ENCODE peak calls at places on chromosomes 4 and X, in ten cellular contexts. W is dermis microvascular lymphatic vessel endothelial cell, O is progenitor cell of endocrine pancreas, Y is T-helper 2 cell, T is GM18507, X is left ventricle myocardium inferior, J is right cardiac atrium, N is endodermal cell, C is NCI-H1436, Z is pons. G is an unnamed sample.

GRCh38 chrX:44042731-44043130 is 69.5 kb upstream of the NDP start:
- DNase-seq in W (no peak), O (no peak), Y (no peak), T (no peak), X (no peak), J (no peak), N (no peak), C (no peak), Z (no peak), G (no peak)

GRCh38 chr4:159390648-159391047 is 287.8 kb downstream of the RAPGEF2 start:
- DNase-seq in W (peak), O (no peak), Y (no peak), T (no peak), X (no peak), J (no peak), N (no peak), C (no peak), Z (no peak), G (no peak)

GRCh38 chr4:85166318-85166717 is 199.8 kb upstream of the WDFY3 start:
- DNase-seq in W (no peak), O (peak), Y (no peak), T (no peak), X (no peak), J (no peak), N (no peak), C (no peak), Z (no peak), G (no peak)

GRCh38 chr4:139841464-139842195 is 176.0 kb downstream of the MGST2 start:
- DNase-seq in W (no peak), O (peak), Y (no peak), T (no peak), X (no peak), J (no peak), N (no peak), C (peak), Z (no peak), G (no peak)

GRCh38 chr4:183182873-183183725 is 84.0 kb downstream of the WWC2 start:
- DNase-seq in W (peak), O (no peak), Y (no peak), T (no peak), X (no peak), J (no peak), N (peak), C (peak), Z (no peak), G (no peak)

GRCh38 chr4:70958681-70959080 is 34.8 kb upstream of the DCK start:
- DNase-seq in W (no peak), O (no peak), Y (no peak), T (no peak), X (no peak), J (no peak), N (no peak), C (no peak), Z (no peak), G (no peak)

GRCh38 chr4:794911-795725 is 30.8 kb downstream of the CPLX1 start:
- DNase-seq in W (no peak), O (no peak), Y (no peak), T (no peak), X (no peak), J (no peak), N (peak), C (no peak), Z (no peak), G (no peak)

GRCh38 chr4:155908187-155909139 is 5.0 kb downstream of the TDO2 start:
- DNase-seq in W (no peak), O (no peak), Y (no peak), T (no peak), X (no peak), J (no peak), N (no peak), C (no peak), Z (no peak), G (no peak)

GRCh38 chr4:20394471-20394870 is 142.8 kb downstream of the SLIT2 start:
- DNase-seq in W (no peak), O (no peak), Y (no peak), T (no peak), X (no peak), J (no peak), N (no peak), C (no peak), Z (peak), G (no peak)

GRCh38 chrX:38102240-38102639 is 95.9 kb downstream of the SYTL5 start:
- DNase-seq in W (no peak), O (no peak), Y (no peak), T (no peak), X (no peak), J (no peak), N (no peak), C (no peak), Z (no peak), G (no peak)

GRCh38 chr4:84573738-84574720 is 8.9 kb upstream of the CDS1 start:
- DNase-seq in W (peak), O (no peak), Y (no peak), T (no peak), X (no peak), J (no peak), N (no peak), C (no peak), Z (peak), G (no peak)

GRCh38 chr4:139189417-139189749 is 12.4 kb upstream of the ELF2 start:
- DNase-seq in W (no peak), O (no peak), Y (no peak), T (no peak), X (no peak), J (no peak), N (no peak), C (no peak), Z (no peak), G (no peak)

GRCh38 chr4:180635276-180635675 is 1607.9 kb upstream of the TENM3 start:
- DNase-seq in W (no peak), O (no peak), Y (no peak), T (no peak), X (no peak), J (no peak), N (no peak), C (no peak), Z (no peak), G (no peak)

GRCh38 chr4:77308843-77309242 is 151.8 kb downstream of the CCNG2 start:
- DNase-seq in W (peak), O (no peak), Y (no peak), T (peak), X (no peak), J (no peak), N (no peak), C (peak), Z (peak), G (no peak)

GRCh38 chrX:126165721-126166401 is at the start of gene DCAF12L2:
- DNase-seq in W (no peak), O (peak), Y (no peak), T (no peak), X (peak), J (peak), N (peak), C (no peak), Z (no peak), G (no peak)

GRCh38 chr4:24855741-24856140 is 57.1 kb downstream of the CCDC149 start:
- DNase-seq in W (no peak), O (no peak), Y (no peak), T (no peak), X (no peak), J (no peak), N (no peak), C (no peak), Z (no peak), G (no peak)

GRCh38 chr4:75490155-75490554 is 24.0 kb downstream of the RCHY1 start:
- DNase-seq in W (peak), O (no peak), Y (no peak), T (no peak), X (no peak), J (no peak), N (no peak), C (no peak), Z (peak), G (no peak)

GRCh38 chr4:158170691-158171455 is 2.0 kb downstream of the GASK1B start:
- DNase-seq in W (peak), O (no peak), Y (no peak), T (no peak), X (peak), J (peak), N (peak), C (no peak), Z (no peak), G (no peak)

GRCh38 chrX:2320580-2321327 is 180.0 kb downstream of the DHRSX start:
- DNase-seq in W (no peak), O (no peak), Y (no peak), T (no peak), X (peak), J (peak), N (no peak), C (no peak), Z (peak), G (no peak)

GRCh38 chrX:116239944-116240391 is 69.4 kb downstream of the AGTR2 start:
- DNase-seq in W (no peak), O (no peak), Y (no peak), T (no peak), X (no peak), J (no peak), N (no peak), C (no peak), Z (no peak), G (no peak)

GRCh38 chrX:124231454-124231853 is 101.0 kb upstream of the TEX13D start:
- DNase-seq in W (no peak), O (no peak), Y (no peak), T (no peak), X (no peak), J (no peak), N (no peak), C (no peak), Z (no peak), G (no peak)

GRCh38 chr4:102620697-102621497 is 119.7 kb downstream of the NFKB1 start:
- DNase-seq in W (peak), O (peak), Y (no peak), T (no peak), X (no peak), J (no peak), N (no peak), C (peak), Z (peak), G (no peak)

GRCh38 chr4:88242144-88242543 is 42.2 kb downstream of the PPM1K start:
- DNase-seq in W (no peak), O (no peak), Y (no peak), T (no peak), X (no peak), J (no peak), N (no peak), C (no peak), Z (no peak), G (no peak)

GRCh38 chrX:118207831-118208453 is 91.3 kb upstream of the KLHL13 start:
- DNase-seq in W (peak), O (no peak), Y (no peak), T (no peak), X (no peak), J (no peak), N (no peak), C (no peak), Z (no peak), G (no peak)

GRCh38 chr4:8766610-8767009 is 105.0 kb downstream of the HMX1 start:
- DNase-seq in W (no peak), O (no peak), Y (no peak), T (no peak), X (peak), J (peak), N (peak), C (no peak), Z (no peak), G (no peak)